ENCODE peak calls at places on chromosomes 12 and 14, in nine cellular contexts. Y is mammary epithelial cell; K is small intestine; R is colonic mucosa; N is iPS DF 6.9; T is body of pancreas; F is uterus; M is CD8-positive, alpha-beta memory T cell; B is NT2/D1. Q is an unnamed sample. For H3K4me1 and H3K9me3, the result is how much of the 10 kb centered on the place peaks cover.

GRCh38 chr14:65787461-65787860 is 374.9 kb downstream of the FUT8 start:
- DNase-seq in N (no peak), Y (no peak), T (no peak), B (no peak), R (no peak), K (no peak), M (no peak), F (no peak), Q (no peak)

GRCh38 chr12:89351489-89352241 is 636 bp downstream of the DUSP6 start:
- DNase-seq in F (no peak), M (peak), T (peak), K (peak), N (no peak), R (peak), B (no peak), Y (no peak), Q (peak)

GRCh38 chr12:122021822-122022392 is at the start of gene BCL7A:
- DNase-seq in B (no peak), T (peak), N (no peak), R (peak), K (peak), F (peak), M (peak), Y (peak), Q (peak)

GRCh38 chr14:81435578-81436295 is 35.6 kb upstream of the STON2 start:
- DNase-seq in B (no peak), K (peak), Y (peak), F (no peak), T (peak), R (peak), M (peak), N (no peak), Q (peak)

GRCh38 chr12:105164068-105164467 is 56.5 kb downstream of the WASHC4 start:
- DNase-seq in N (no peak), B (no peak), M (no peak), Y (peak), K (no peak), T (no peak), R (no peak), F (no peak), Q (no peak)

GRCh38 chr14:80946187-80946586 is 4.6 kb upstream of the CEP128 start:
- DNase-seq in R (no peak), K (no peak), F (no peak), M (no peak), T (no peak), Y (peak), B (no peak), N (no peak), Q (no peak)

GRCh38 chr14:102255401-102256190 is 49.4 kb downstream of the MOK start:
- DNase-seq in B (no peak), T (no peak), Y (no peak), N (no peak), F (no peak), K (no peak), R (no peak), M (no peak), Q (no peak)

GRCh38 chr14:67674480-67675218 is at the start of gene VTI1B:
- DNase-seq in T (peak), K (peak), M (peak), R (peak), Y (peak), F (peak), B (peak), N (peak), Q (peak)

GRCh38 chr14:101446387-101446969 is 114.8 kb upstream of the DIO3 start:
- DNase-seq in F (no peak), M (no peak), R (no peak), N (no peak), T (no peak), Y (no peak), K (no peak), B (no peak), Q (peak)

GRCh38 chr12:86697916-86698315 is 441.7 kb upstream of the MGAT4C start:
- DNase-seq in F (no peak), M (no peak), N (no peak), Y (no peak), B (no peak), K (no peak), R (no peak), T (no peak), Q (no peak)

GRCh38 chr12:79255326-79255725 is 390.8 kb downstream of the SYT1 start:
- DNase-seq in M (no peak), Y (peak), T (no peak), F (no peak), R (no peak), N (no peak), K (no peak), B (no peak), Q (no peak)

GRCh38 chr12:109947511-109947910 is 47.4 kb downstream of the TCHP start:
- DNase-seq in R (no peak), B (no peak), F (no peak), M (no peak), N (no peak), Y (peak), K (no peak), T (no peak), Q (no peak)

GRCh38 chr12:51793201-51793600 is 55.3 kb downstream of the FIGNL2 start:
- DNase-seq in K (no peak), T (no peak), F (no peak), B (no peak), Y (peak), M (no peak), N (no peak), R (no peak), Q (no peak)

GRCh38 chr14:66070542-66071319 is 415.4 kb upstream of the CCDC196 start:
- DNase-seq in M (peak), N (peak), R (peak), T (peak), F (no peak), Y (peak), B (peak), K (peak), Q (no peak)

GRCh38 chr12:34526946-34527345 is 504.6 kb downstream of the ALG10 start:
- DNase-seq in N (no peak), T (no peak), B (no peak), M (no peak), R (no peak), F (no peak), K (no peak), Y (peak), Q (no peak)

GRCh38 chr12:132318618-132319033 is 10.8 kb downstream of the GALNT9 start:
- DNase-seq in M (no peak), F (no peak), Y (no peak), K (no peak), R (no peak), T (no peak), N (no peak), B (no peak), Q (no peak)

GRCh38 chr12:26317942-26318565 is 122.7 kb downstream of the SSPN start:
- DNase-seq in R (no peak), F (no peak), K (no peak), T (no peak), Y (peak), N (no peak), B (no peak), M (no peak), Q (no peak)

GRCh38 chr14:94019329-94019728 is 6.8 kb upstream of the OTUB2 start:
- DNase-seq in K (no peak), M (no peak), R (no peak), F (no peak), Y (no peak), T (peak), B (no peak), N (no peak), Q (no peak)

GRCh38 chr12:107320929-107321618 is 227.7 kb upstream of the CRY1 start:
- DNase-seq in Y (peak), F (no peak), K (no peak), R (no peak), N (no peak), M (peak), T (no peak), B (no peak), Q (no peak)

GRCh38 chr14:55802986-55803431 is 223.0 kb downstream of the KTN1 start:
- DNase-seq in F (no peak), K (peak), M (no peak), T (no peak), B (no peak), N (no peak), R (no peak), Y (peak), Q (no peak)

GRCh38 chr14:58637040-58637390 is 747 bp upstream of the DACT1 start:
- DNase-seq in Y (peak), K (peak), N (no peak), T (peak), R (peak), B (no peak), F (peak), M (no peak), Q (no peak)

GRCh38 chr12:7369274-7369729 is 65.4 kb downstream of the ACSM4 start:
- DNase-seq in R (no peak), Y (peak), T (no peak), M (no peak), N (no peak), K (no peak), F (no peak), B (no peak), Q (no peak)

GRCh38 chr14:54614296-54614695 is 47.4 kb downstream of the SAMD4A start:
- DNase-seq in K (no peak), Y (no peak), T (no peak), F (no peak), B (no peak), M (no peak), R (no peak), N (no peak), Q (no peak)

GRCh38 chr12:54393350-54393655 is 8.8 kb upstream of the ZNF385A start:
- DNase-seq in T (no peak), N (no peak), F (no peak), Y (no peak), M (no peak), R (no peak), B (no peak), K (no peak), Q (no peak)

GRCh38 chr14:40623641-40624040 is 983.0 kb upstream of the LRFN5 start:
- DNase-seq in K (peak), N (no peak), F (no peak), B (no peak), T (no peak), M (no peak), Y (no peak), R (no peak), Q (no peak)

GRCh38 chr14:30988509-30988908 is 36.9 kb upstream of the AP4S1 start:
- DNase-seq in M (no peak), B (no peak), Y (no peak), T (no peak), K (no peak), N (no peak), R (no peak), F (no peak), Q (no peak)

GRCh38 chr12:106767954-106768501 is 6.5 kb upstream of the RIC8B start:
- DNase-seq in R (no peak), F (no peak), N (no peak), M (no peak), K (no peak), B (peak), Y (no peak), T (peak), Q (no peak)

GRCh38 chr12:14618990-14619389 is 51.3 kb upstream of the PLBD1 start:
- DNase-seq in Y (peak), B (peak), K (peak), N (peak), F (no peak), R (no peak), T (no peak), M (peak), Q (no peak)

GRCh38 chr12:123931686-123932321 is 40.8 kb downstream of the CCDC92 start:
- DNase-seq in K (no peak), T (no peak), Y (no peak), F (peak), B (no peak), N (no peak), R (no peak), M (peak), Q (peak)

GRCh38 chr12:102953221-102953620 is 4.3 kb upstream of the ASCL1 start:
- DNase-seq in N (no peak), Y (no peak), K (no peak), B (no peak), R (no peak), T (no peak), F (no peak), M (no peak), Q (no peak)

GRCh38 chr14:56474419-56475022 is 105.1 kb upstream of the TMEM260 start:
- DNase-seq in Y (peak), F (no peak), B (peak), T (no peak), M (peak), N (no peak), R (no peak), K (peak), Q (no peak)

GRCh38 chr14:50038398-50039119 is 77.8 kb downstream of the VCPKMT start:
- DNase-seq in N (no peak), B (no peak), M (no peak), Y (peak), T (no peak), F (peak), R (no peak), K (no peak), Q (peak)

GRCh38 chr14:89465894-89466293 is 48.9 kb upstream of the FOXN3 start:
- DNase-seq in R (no peak), Y (no peak), F (no peak), T (no peak), B (no peak), M (no peak), N (no peak), K (no peak), Q (no peak)

GRCh38 chr14:99156026-99156425 is 116.0 kb downstream of the BCL11B start:
- DNase-seq in R (no peak), K (no peak), N (no peak), F (no peak), B (no peak), Y (no peak), M (no peak), T (no peak), Q (no peak)
- H3K4me1 ChIP-seq in R (under half), K (under half), N (under half), F (under half), B (under half), Y (under half), M (under half), T (under half), Q (under half)

GRCh38 chr14:104222396-104223036 is 84.1 kb downstream of the KIF26A start:
- DNase-seq in Y (no peak), F (no peak), B (no peak), R (no peak), K (no peak), N (no peak), T (no peak), M (no peak), Q (no peak)

GRCh38 chr14:104223101-104223809 is 84.9 kb downstream of the KIF26A start:
- DNase-seq in T (peak), M (no peak), K (peak), F (no peak), B (no peak), R (peak), Y (no peak), N (no peak), Q (no peak)

GRCh38 chr14:104223810-104224515 is 85.6 kb downstream of the KIF26A start:
- DNase-seq in K (no peak), R (no peak), M (no peak), T (no peak), F (no peak), Y (no peak), N (no peak), B (no peak), Q (no peak)

GRCh38 chr14:104226421-104227385 is 88.3 kb downstream of the KIF26A start:
- DNase-seq in M (no peak), T (no peak), B (no peak), Y (no peak), N (no peak), F (no peak), K (no peak), R (no peak), Q (no peak)

DNA sequence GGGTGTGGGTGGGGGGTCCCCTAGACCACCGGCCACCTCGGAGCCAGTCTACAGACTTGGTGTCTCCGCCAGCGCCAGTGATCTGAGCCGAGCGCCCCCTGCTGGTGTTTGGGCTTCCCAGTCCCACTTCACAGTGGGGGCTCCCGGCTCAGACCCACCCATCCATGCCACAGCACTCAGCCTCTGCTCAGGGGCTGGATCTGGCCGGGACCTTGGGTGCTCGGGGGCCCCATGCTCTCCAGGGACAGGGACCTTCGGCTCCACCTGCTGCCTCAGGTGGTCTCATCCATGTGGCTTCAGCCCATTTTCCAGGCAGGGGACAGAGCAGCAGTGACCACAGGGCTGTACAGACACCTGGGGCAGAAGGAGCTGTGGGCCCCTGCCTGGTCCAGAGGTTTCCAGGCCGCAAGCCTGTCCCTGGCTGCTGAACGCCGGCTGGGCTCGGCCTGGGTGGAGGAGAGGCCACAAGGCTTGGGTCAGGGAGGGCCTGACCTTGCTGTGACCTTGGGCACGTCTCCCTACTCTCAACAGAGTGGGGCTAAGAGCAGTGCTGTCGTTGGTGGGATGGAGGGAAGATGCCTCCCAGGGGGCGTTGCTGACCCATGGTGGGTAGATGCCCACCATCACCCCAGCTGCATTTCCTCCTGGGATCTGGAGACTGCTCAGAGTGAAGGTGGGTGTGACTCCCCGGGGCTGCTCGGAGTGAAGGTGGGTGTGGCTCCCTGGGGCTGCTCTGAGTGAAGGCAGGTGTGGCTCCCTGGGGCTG is 86.3 kb downstream of the KIF26A start:
- DNase-seq in N (peak), M (no peak), K (peak), T (no peak), Y (no peak), B (no peak), F (no peak), R (peak), Q (no peak)
- H3K9me3 ChIP-seq in N (under half), M (under half), K (under half), T (under half), Y (under half), B (under half), F (under half), R (under half), Q (under half)

DNA sequence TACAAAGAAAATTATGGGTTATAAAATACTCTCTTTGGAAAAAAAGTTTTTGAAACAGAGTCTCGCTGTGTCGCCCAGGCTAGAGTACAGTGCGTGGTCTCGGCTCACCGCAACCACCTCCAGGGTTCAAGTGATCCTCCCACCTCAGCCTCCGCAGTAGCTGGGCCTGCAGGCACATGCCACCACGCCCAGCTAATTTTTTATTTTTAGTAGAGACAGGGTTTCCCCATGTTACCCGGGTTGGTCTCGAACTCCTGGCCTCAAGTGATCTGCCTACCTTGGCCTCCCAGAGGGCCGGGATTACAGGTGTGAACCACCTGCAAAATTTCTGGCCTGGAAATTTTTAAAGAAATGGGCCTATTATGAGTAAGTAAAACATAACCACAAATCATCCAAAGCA is 3.8 kb downstream of the USP15 start:
- DNase-seq in N (no peak), F (no peak), R (no peak), K (no peak), M (no peak), T (no peak), B (no peak), Y (no peak), Q (no peak)
- H3K4me3 ChIP-seq in N (no peak), F (no peak), R (no peak), K (no peak), M (peak), T (no peak), B (no peak), Y (no peak), Q (no peak)

GRCh38 chr14:105483300-105484068 is 3.2 kb upstream of the CRIP1 start:
- DNase-seq in K (peak), M (no peak), R (peak), B (no peak), F (no peak), T (no peak), Y (no peak), N (no peak), Q (no peak)
- H3K4me1 ChIP-seq in K (under half), M (half or more), R (under half), B (under half), F (under half), T (half or more), Y (under half), N (under half), Q (under half)

GRCh38 chr14:105840266-105841021 is 314.1 kb downstream of the TMEM121 start:
- DNase-seq in N (no peak), B (no peak), F (no peak), R (peak), Y (no peak), T (no peak), K (no peak), M (no peak), Q (no peak)

GRCh38 chr14:105837349-105838063 is 311.1 kb downstream of the TMEM121 start:
- DNase-seq in T (no peak), N (no peak), R (no peak), B (no peak), M (no peak), Y (no peak), F (no peak), K (no peak), Q (no peak)

GRCh38 chr14:105838107-105838506 is 311.7 kb downstream of the TMEM121 start:
- DNase-seq in Y (no peak), B (no peak), F (no peak), M (no peak), R (no peak), T (no peak), K (no peak), N (no peak), Q (no peak)

GRCh38 chr14:105839425-105840265 is 313.3 kb downstream of the TMEM121 start:
- DNase-seq in R (peak), B (no peak), M (no peak), T (no peak), Y (no peak), K (no peak), F (no peak), N (no peak), Q (no peak)

GRCh38 chr14:105838591-105839424 is 312.4 kb downstream of the TMEM121 start:
- DNase-seq in R (peak), Y (no peak), T (no peak), K (no peak), F (no peak), N (no peak), M (no peak), B (no peak), Q (no peak)
- H3K9me3 ChIP-seq in R (under half), Y (under half), T (under half), K (under half), F (under half), N (half or more), M (under half), B (under half), Q (under half)